ENCODE peak calls at places on chromosome 13, in eight cellular contexts. B is ovary, A is SK-N-SH, E is tibial nerve, G is K562, M is transverse colon, S is stomach, C is GM12878. F is an unnamed sample. For H3K36me3, the result is how much of the 10 kb centered on the place peaks cover.

GRCh38 chr13:89925107-89925506 is 1422.4 kb upstream of the MIR17HG start:
- DNase-seq in G (peak), E (no peak), S (no peak), B (no peak), C (no peak), M (no peak), A (peak), F (no peak)

GRCh38 chr13:35309711-35310110 is 166.8 kb downstream of the MAB21L1 start:
- DNase-seq in S (no peak), B (no peak), M (no peak), E (no peak), G (no peak), C (no peak), A (no peak), F (no peak)

GRCh38 chr13:89082623-89083022 is 1411.5 kb downstream of the SLITRK5 start:
- DNase-seq in M (no peak), B (no peak), G (no peak), S (no peak), C (no peak), A (no peak), E (no peak), F (no peak)

GRCh38 chr13:85497652-85498051 is 301.6 kb downstream of the SLITRK6 start:
- DNase-seq in C (no peak), E (no peak), G (no peak), B (no peak), M (no peak), S (no peak), A (no peak), F (no peak)

GRCh38 chr13:70253411-70253810 is 145.2 kb upstream of the KLHL1 start:
- DNase-seq in B (no peak), E (no peak), A (no peak), S (no peak), M (no peak), C (no peak), G (no peak), F (no peak)

GRCh38 chr13:27654059-27654458 is 32.4 kb downstream of the POLR1D start:
- DNase-seq in B (no peak), C (no peak), S (no peak), M (no peak), E (no peak), G (no peak), A (no peak), F (no peak)

GRCh38 chr13:111115051-111115840 is at the start of gene ARHGEF7:
- DNase-seq in A (peak), M (no peak), G (peak), C (no peak), E (no peak), S (no peak), B (peak), F (no peak)

GRCh38 chr13:81987159-81987558 is 1646.2 kb upstream of the SPRY2 start:
- DNase-seq in G (no peak), B (no peak), C (no peak), E (no peak), S (no peak), M (no peak), A (no peak), F (no peak)

GRCh38 chr13:49097374-49097773 is 121.7 kb downstream of the FNDC3A start:
- DNase-seq in G (no peak), B (no peak), S (no peak), M (no peak), A (no peak), C (no peak), E (no peak), F (no peak)

GRCh38 chr13:34833562-34834182 is 108.4 kb upstream of the NBEA start:
- DNase-seq in E (no peak), S (no peak), A (no peak), C (no peak), M (no peak), B (no peak), G (no peak), F (no peak)

GRCh38 chr13:79392882-79393563 is 13.0 kb downstream of the RBM26 start:
- DNase-seq in G (no peak), S (no peak), E (no peak), A (no peak), B (no peak), M (no peak), C (no peak), F (no peak)

GRCh38 chr13:28539625-28540286 is 44.8 kb upstream of the FLT1 start:
- DNase-seq in E (no peak), C (no peak), M (no peak), S (no peak), G (no peak), A (no peak), B (no peak), F (no peak)

GRCh38 chr13:26971990-26972888 is 199.4 kb downstream of the USP12 start:
- DNase-seq in B (no peak), S (peak), A (no peak), M (peak), G (peak), C (no peak), E (no peak), F (no peak)

DNA sequence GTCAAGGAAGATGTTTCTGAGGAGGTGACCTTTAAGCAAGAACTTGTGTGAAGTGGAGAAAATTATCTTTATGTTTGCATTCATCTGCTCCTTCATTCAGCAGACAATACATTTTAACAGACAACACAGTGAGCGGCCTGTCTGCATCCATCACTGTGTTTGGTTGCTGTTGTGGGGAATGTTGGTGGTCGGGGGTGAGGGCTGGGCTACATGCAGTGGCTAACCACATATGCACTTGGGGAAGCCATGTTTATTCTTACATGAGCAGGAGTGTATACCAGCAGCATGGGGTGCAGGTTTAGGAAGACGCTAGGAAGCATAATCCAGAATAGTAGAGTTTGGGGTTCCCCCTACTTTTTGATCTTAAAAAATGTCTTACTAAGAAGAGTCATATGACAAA is 66.4 kb downstream of the DHRS12 start:
- DNase-seq in A (no peak), B (no peak), M (no peak), S (no peak), C (no peak), E (no peak), G (no peak), F (no peak)
- H3K36me3 ChIP-seq in A (under half), B (under half), M (under half), S (under half), C (under half), E (under half), G (under half), F (under half)

GRCh38 chr13:94415484-94415883 is 64.0 kb downstream of the DCT start:
- DNase-seq in E (no peak), M (no peak), B (no peak), S (no peak), C (no peak), G (no peak), A (no peak), F (no peak)

GRCh38 chr13:94417294-94417693 is 62.2 kb downstream of the DCT start:
- DNase-seq in C (no peak), A (no peak), E (no peak), G (no peak), M (no peak), S (no peak), B (no peak), F (no peak)

GRCh38 chr13:94414141-94414540 is 65.3 kb downstream of the DCT start:
- DNase-seq in B (no peak), C (no peak), G (no peak), E (no peak), A (no peak), S (no peak), M (no peak), F (no peak)

GRCh38 chr13:94419304-94419943 is 60.1 kb downstream of the DCT start:
- DNase-seq in E (no peak), S (no peak), B (no peak), M (no peak), G (no peak), C (no peak), A (no peak), F (no peak)

GRCh38 chr13:94416454-94417080 is 62.9 kb downstream of the DCT start:
- DNase-seq in C (no peak), S (no peak), B (no peak), A (peak), G (no peak), M (no peak), E (no peak), F (no peak)
- TF ChIP-seq EP300 in C (no peak), S (no peak), B (no peak), A (no peak), G (no peak), M (no peak), E (no peak), F (no peak)

GRCh38 chr13:20995245-20995829 is 66.0 kb downstream of the LATS2 start:
- DNase-seq in S (no peak), A (no peak), C (no peak), E (no peak), M (no peak), B (no peak), G (no peak), F (no peak)
- H3K36me3 ChIP-seq in S (under half), A (under half), C (under half), E (under half), M (under half), B (under half), G (under half), F (under half)

DNA sequence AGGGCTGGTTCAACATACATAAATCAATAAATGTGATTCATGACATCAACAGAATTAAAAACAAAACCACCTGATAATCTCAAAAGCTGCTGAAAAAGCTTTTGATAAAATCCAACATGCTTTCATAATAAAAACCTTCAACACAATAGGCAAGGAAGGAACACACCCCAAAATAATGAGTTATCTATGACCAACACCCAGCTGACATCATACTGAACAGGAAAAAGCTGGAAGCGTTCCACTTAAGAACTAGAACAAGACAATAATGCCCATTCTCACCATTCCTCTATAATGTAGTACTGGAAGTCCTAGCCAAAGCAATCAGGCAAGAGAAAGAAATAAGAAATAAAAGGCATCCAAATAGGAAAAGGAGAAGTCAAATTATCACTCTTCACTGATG is 116.2 kb upstream of the FREM2 start:
- DNase-seq in M (no peak), G (no peak), B (no peak), E (no peak), C (no peak), S (no peak), A (no peak), F (no peak)
- TF ChIP-seq EP300 in M (no peak), G (no peak), B (no peak), E (no peak), C (no peak), S (no peak), A (no peak), F (no peak)

DNA sequence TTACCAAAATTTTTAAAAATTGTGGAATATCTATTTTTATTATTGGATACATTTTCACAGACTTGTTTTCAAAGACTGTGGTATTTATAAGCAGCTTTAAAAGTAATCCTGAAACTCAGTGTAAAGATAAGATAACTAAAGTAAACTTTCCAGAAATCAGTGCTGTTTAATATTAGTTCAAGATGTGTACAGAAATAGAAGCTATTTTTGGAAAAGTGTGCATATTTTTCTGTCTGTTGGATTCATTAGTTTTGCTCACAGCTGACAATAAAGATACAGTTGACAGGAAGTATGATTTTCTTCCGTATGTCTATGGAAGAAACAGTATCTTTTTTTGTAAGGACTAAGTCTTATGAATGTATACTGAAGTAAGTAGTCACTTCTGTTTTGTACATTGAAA is 85.9 kb downstream of the GJA3 start:
- DNase-seq in S (no peak), M (no peak), C (no peak), E (no peak), A (no peak), G (no peak), B (no peak), F (no peak)
- H3K36me3 ChIP-seq in S (half or more), M (under half), C (under half), E (half or more), A (under half), G (under half), B (under half), F (under half)

GRCh38 chr13:99085139-99085845 is 107.4 kb upstream of the DOCK9 start:
- DNase-seq in M (no peak), C (no peak), E (no peak), S (no peak), A (no peak), B (peak), G (peak), F (peak)

GRCh38 chr13:99086869-99087129 is 108.9 kb upstream of the DOCK9 start:
- DNase-seq in C (no peak), S (no peak), B (peak), M (peak), E (no peak), A (no peak), G (no peak), F (peak)

GRCh38 chr13:99085846-99086148 is 107.9 kb upstream of the DOCK9 start:
- DNase-seq in A (no peak), G (no peak), S (no peak), E (no peak), B (no peak), C (no peak), M (no peak), F (no peak)

GRCh38 chr13:99087130-99087953 is 109.5 kb upstream of the DOCK9 start:
- DNase-seq in B (peak), M (peak), S (peak), A (peak), E (peak), G (peak), C (peak), F (peak)

GRCh38 chr13:99086149-99086868 is 108.4 kb upstream of the DOCK9 start:
- DNase-seq in E (no peak), B (peak), S (peak), A (peak), G (peak), M (peak), C (no peak), F (peak)
- TF ChIP-seq EP300 in E (no peak), B (no peak), S (no peak), A (no peak), G (no peak), M (no peak), C (no peak), F (no peak)

GRCh38 chr13:75843033-75843432 is 206.9 kb downstream of the LMO7 start:
- DNase-seq in B (no peak), C (no peak), A (no peak), S (no peak), E (no peak), G (no peak), M (no peak), F (no peak)
- H3K36me3 ChIP-seq in B (under half), C (under half), A (half or more), S (half or more), E (under half), G (under half), M (under half), F (under half)

DNA sequence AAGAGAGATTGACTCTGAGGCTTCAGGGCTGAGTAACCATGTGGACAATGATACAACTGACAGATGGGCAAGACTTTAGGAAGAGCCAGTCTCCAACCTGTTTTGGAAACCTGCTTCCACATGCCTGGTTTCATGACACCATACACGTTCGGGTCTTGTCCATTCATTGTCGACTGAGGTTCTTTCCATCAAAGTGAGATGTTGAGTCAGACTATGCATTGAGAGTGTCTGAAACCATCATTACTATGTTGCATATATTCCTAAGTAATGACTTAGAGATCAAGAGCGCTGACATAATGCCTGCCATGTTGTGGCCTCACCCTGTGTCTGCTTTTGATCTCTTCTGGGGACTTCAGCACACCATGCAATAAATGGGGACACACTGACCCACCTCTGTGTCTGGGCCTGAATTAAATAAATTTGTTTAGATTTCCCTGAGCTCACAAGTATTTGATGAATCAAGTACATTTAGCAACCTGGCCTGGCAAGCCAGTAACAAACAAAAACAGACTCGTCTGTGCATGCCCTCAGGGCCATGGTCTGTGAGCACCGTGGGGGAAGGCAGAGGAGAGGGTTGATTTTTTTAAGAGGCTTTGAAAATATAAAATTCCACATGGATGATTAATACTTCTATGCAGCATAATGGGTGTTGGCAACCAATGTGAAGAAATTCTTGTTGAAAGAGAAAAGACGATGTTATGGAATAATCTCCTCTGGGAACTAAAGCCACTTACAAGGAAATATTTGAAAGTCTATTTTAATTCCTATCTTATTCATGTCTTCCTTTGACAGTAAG is 49.9 kb upstream of the UBAC2 start:
- DNase-seq in C (no peak), G (no peak), S (no peak), B (no peak), M (no peak), A (no peak), E (no peak), F (no peak)
- TF ChIP-seq EP300 in C (no peak), G (no peak), S (no peak), B (no peak), M (no peak), A (no peak), E (no peak), F (no peak)

GRCh38 chr13:21688056-21688455 is 17.2 kb downstream of the FGF9 start:
- DNase-seq in S (no peak), M (no peak), A (no peak), E (no peak), B (no peak), G (no peak), C (no peak), F (no peak)
- H3K36me3 ChIP-seq in S (under half), M (under half), A (under half), E (under half), B (under half), G (under half), C (under half), F (under half)